ENCODE peak calls at places on chromosome 1, in seven cellular contexts. Y is stimulated activated CD4-positive, alpha-beta T cell treated with anti-CD3 and anti-CD28 coated beads, Interleukin-2, amount 100 ng/mL, for 4 hours; F is NCI-H2081; I is activated CD8-positive, alpha-beta memory T cell treated with anti-CD3 and anti-CD28 coated beads, Interleukin-2, amount 50 U/mL, for 48 hours; H is EL; G is ureter; X is A172. P is an unnamed sample.

GRCh38 chr1:230158422-230159291 is 91.6 kb downstream of the GALNT2 start:
- DNase-seq in Y (no peak), F (peak), I (no peak), H (no peak), G (no peak), X (no peak), P (no peak)

GRCh38 chr1:195439661-195440060 is 1168.6 kb downstream of the KCNT2 start:
- DNase-seq in Y (no peak), F (no peak), I (no peak), H (no peak), G (no peak), X (no peak), P (no peak)

GRCh38 chr1:94095744-94096469 is 25.0 kb downstream of the ABCA4 start:
- DNase-seq in Y (no peak), F (no peak), I (no peak), H (peak), G (no peak), X (no peak), P (no peak)

GRCh38 chr1:77349275-77349674 is 67.5 kb downstream of the AK5 start:
- DNase-seq in Y (no peak), F (no peak), I (no peak), H (no peak), G (no peak), X (no peak), P (no peak)

GRCh38 chr1:43448955-43449707 is 4.6 kb downstream of the HYI start:
- DNase-seq in Y (no peak), F (no peak), I (no peak), H (no peak), G (no peak), X (no peak), P (no peak)

GRCh38 chr1:246566808-246567154 is 525 bp downstream of the CNST start:
- DNase-seq in Y (no peak), F (peak), I (no peak), H (no peak), G (peak), X (no peak), P (no peak)

GRCh38 chr1:179310271-179310670 is 16.7 kb downstream of the SOAT1 start:
- DNase-seq in Y (no peak), F (no peak), I (no peak), H (peak), G (no peak), X (peak), P (no peak)

GRCh38 chr1:8015036-8015808 is 10.9 kb downstream of the ERRFI1 start:
- DNase-seq in Y (peak), F (peak), I (no peak), H (peak), G (peak), X (peak), P (no peak)

GRCh38 chr1:2112280-2112701 is 62.1 kb downstream of the PRKCZ start:
- DNase-seq in Y (no peak), F (no peak), I (no peak), H (no peak), G (no peak), X (no peak), P (no peak)

GRCh38 chr1:98276514-98276913 is 355.7 kb upstream of the DPYD start:
- DNase-seq in Y (no peak), F (no peak), I (no peak), H (no peak), G (no peak), X (no peak), P (no peak)